ENCODE peak calls at places on chromosome X, in six cellular contexts. U, Z, G, O, C and T are unnamed samples.

GRCh38 chrX:10110316-10110932 is 46.4 kb upstream of the CLCN4 start:
- DNase-seq in U (no peak), Z (no peak), G (no peak), O (no peak), C (no peak), T (no peak)

GRCh38 chrX:68989865-68990606 is 161.2 kb downstream of the EFNB1 start:
- DNase-seq in U (peak; percentile 72), Z (no peak), G (no peak), O (peak; percentile 29), C (no peak), T (no peak)

GRCh38 chrX:45623266-45623665 is 422.6 kb upstream of the DIPK2B start:
- DNase-seq in U (no peak), Z (no peak), G (no peak), O (no peak), C (no peak), T (no peak)

GRCh38 chrX:150502979-150503897 is 65.2 kb upstream of the MTM1 start:
- DNase-seq in U (no peak), Z (no peak), G (no peak), O (no peak), C (no peak), T (no peak)

GRCh38 chrX:112874140-112874539 is 33.5 kb upstream of the AMOT start:
- DNase-seq in U (no peak), Z (no peak), G (no peak), O (no peak), C (no peak), T (no peak)

GRCh38 chrX:30649859-30650258 is 3.4 kb upstream of the GK start:
- DNase-seq in U (no peak), Z (no peak), G (no peak), O (no peak), C (peak; percentile 94), T (no peak)

GRCh38 chrX:143304518-143304917 is 212.8 kb downstream of the SPANXN3 start:
- DNase-seq in U (no peak), Z (no peak), G (no peak), O (no peak), C (no peak), T (no peak)

GRCh38 chrX:139724626-139725025 is 16.7 kb upstream of the MCF2 start:
- DNase-seq in U (no peak), Z (no peak), G (no peak), O (no peak), C (no peak), T (no peak)

GRCh38 chrX:79095441-79096338 is 48.8 kb upstream of the GPR174 start:
- DNase-seq in U (no peak), Z (no peak), G (no peak), O (no peak), C (no peak), T (no peak)

GRCh38 chrX:119618439-119618838 is 12.2 kb upstream of the NKRF start:
- DNase-seq in U (no peak), Z (no peak), G (no peak), O (no peak), C (no peak), T (no peak)

GRCh38 chrX:120450163-120450562 is 18.9 kb downstream of the LAMP2 start:
- DNase-seq in U (no peak), Z (no peak), G (no peak), O (no peak), C (no peak), T (no peak)

GRCh38 chrX:13101439-13102139 is 57.2 kb upstream of the FAM9C start:
- DNase-seq in U (no peak), Z (no peak), G (peak; percentile 73), O (no peak), C (no peak), T (peak; percentile 73)

GRCh38 chrX:100435726-100436125 is 25.7 kb upstream of the PCDH19 start:
- DNase-seq in U (no peak), Z (no peak), G (no peak), O (no peak), C (no peak), T (no peak)

GRCh38 chrX:14501312-14501711 is 28.0 kb upstream of the GLRA2 start:
- DNase-seq in U (no peak), Z (no peak), G (no peak), O (no peak), C (no peak), T (no peak)
- TF ChIP-seq SP1 in U (no peak), Z (no peak), G (no peak), O (no peak), C (no peak), T (no peak)

GRCh38 chrX:72348247-72348979 is 42.7 kb upstream of the CITED1 start:
- DNase-seq in U (no peak), Z (no peak), G (no peak), O (no peak), C (no peak), T (no peak)

GRCh38 chrX:72346306-72346949 is 40.7 kb upstream of the CITED1 start:
- DNase-seq in U (peak; percentile 13), Z (no peak), G (no peak), O (no peak), C (no peak), T (no peak)

GRCh38 chrX:72349190-72349589 is 43.5 kb upstream of the CITED1 start:
- DNase-seq in U (no peak), Z (peak; percentile 2), G (no peak), O (no peak), C (no peak), T (no peak)

GRCh38 chrX:72351606-72352338 is 46.1 kb upstream of the CITED1 start:
- DNase-seq in U (no peak), Z (no peak), G (no peak), O (no peak), C (no peak), T (no peak)

DNA sequence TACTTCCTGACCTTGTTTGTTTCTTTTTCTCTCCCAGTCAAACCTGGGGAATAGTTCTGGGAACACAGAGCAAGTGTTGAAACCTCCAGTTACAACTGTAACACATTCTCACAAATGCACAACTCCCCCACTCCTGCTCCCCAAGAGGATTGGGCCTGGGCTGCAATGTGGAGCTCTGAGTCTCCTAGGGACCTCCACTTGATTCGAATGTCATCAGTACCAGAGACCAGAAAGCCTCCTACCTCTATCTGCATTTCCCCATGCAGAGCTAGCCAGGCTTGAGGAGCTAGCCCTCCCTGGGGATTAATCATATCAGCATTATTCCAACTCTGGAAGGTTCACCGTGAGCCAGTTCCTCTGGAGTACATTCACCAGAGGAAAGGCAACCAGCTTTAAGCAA is 41.7 kb upstream of the CITED1 start:
- DNase-seq in U (no peak), Z (no peak), G (no peak), O (no peak), C (no peak), T (no peak)
- TF ChIP-seq MAX in U (no peak), Z (no peak), G (no peak), O (no peak), C (no peak), T (no peak)

GRCh38 chrX:39174761-39175417 is 373.6 kb downstream of the MID1IP1 start:
- DNase-seq in U (no peak), Z (no peak), G (no peak), O (no peak), C (no peak), T (no peak)
- TF ChIP-seq SP1 in U (no peak), Z (no peak), G (no peak), O (no peak), C (no peak), T (no peak)

DNA sequence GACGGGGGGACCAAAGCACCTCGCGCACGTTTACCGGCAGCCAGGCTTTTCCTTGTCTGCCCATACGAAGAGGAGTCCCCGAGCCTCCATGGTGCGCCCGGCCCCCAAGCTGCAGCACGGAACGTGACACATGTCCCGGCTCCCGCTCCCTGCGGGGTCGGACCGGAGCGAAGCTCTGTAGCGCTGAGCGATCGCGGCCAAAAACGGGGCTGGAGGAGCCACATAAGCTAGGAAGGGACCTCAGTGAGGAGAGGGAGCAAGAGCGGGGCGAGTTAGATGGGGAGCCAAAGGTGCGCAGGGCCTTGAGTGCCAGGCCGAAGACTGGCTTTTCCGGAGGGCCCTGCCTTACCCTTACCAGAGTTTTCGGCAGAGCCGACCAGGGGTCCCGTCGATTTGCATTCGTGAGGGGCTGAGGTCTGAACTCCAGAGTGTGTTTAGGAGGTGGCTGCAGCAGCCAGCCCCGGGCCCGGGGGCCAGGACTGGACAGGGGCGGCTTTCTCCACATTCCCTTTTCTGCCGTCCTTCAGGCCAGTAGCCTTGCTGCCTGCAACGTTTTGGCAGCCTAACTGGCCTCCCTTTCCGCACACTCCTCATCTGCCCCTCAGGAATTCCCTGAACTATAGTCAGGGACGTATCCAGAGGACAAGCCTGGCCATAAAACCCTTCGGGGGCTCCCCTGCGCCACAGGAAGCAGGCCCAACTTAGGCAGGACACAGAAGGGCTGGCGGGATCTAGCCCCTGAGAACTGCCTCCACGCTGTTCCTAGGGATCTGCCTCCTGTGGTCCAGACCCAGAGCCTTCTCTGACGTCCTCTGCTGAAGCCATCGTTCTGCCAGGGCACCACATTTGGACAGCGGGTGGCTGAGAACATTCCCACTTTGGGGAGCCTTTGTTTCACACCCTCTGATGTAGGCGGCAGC is 689 bp downstream of the SSR4 start:
- DNase-seq in U (no peak), Z (no peak), G (no peak), O (no peak), C (no peak), T (no peak)
- TF ChIP-seq MAX in U (no peak), Z (no peak), G (no peak), O (no peak), C (no peak), T (no peak)

GRCh38 chrX:17032351-17032750 is 85.9 kb downstream of the REPS2 start:
- DNase-seq in U (no peak), Z (no peak), G (no peak), O (no peak), C (no peak), T (no peak)
- TF ChIP-seq SP1 in U (no peak), Z (no peak), G (no peak), O (no peak), C (no peak), T (no peak)

GRCh38 chrX:148135738-148136137 is 154.6 kb downstream of the FMR1NB start:
- DNase-seq in U (no peak), Z (no peak), G (no peak), O (no peak), C (no peak), T (no peak)

GRCh38 chrX:148134578-148134977 is 153.4 kb downstream of the FMR1NB start:
- DNase-seq in U (no peak), Z (no peak), G (no peak), O (no peak), C (no peak), T (no peak)

GRCh38 chrX:148133099-148133725 is 152.1 kb downstream of the FMR1NB start:
- DNase-seq in U (no peak), Z (no peak), G (no peak), O (no peak), C (no peak), T (no peak)
- TF ChIP-seq MAX in U (no peak), Z (no peak), G (no peak), O (no peak), C (no peak), T (no peak)